ENCODE peak calls at places on chromosomes 4 and X, in nine cellular contexts. L is fibroblast of villous mesenchyme, X is mesothelial cell of epicardium, P is mucosa of descending colon, Z is ovary, B is OCI-LY7, I is bronchial epithelial cell, F is epithelial cell of esophagus, Q is K562. Y is an unnamed sample.

GRCh38 chr4:163166041-163166579 is 580 bp downstream of the NAF1 start:
- DNase-seq in L (peak), X (peak), P (peak), Z (peak), B (peak), I (peak), F (peak), Q (peak), Y (peak)

GRCh38 chrX:85139422-85139821 is 104.2 kb downstream of the SATL1 start:
- DNase-seq in L (no peak), X (no peak), P (no peak), Z (no peak), B (no peak), I (no peak), F (no peak), Q (no peak), Y (no peak)

GRCh38 chr4:145299380-145300076 is 119.1 kb upstream of the OTUD4 start:
- DNase-seq in L (peak), X (no peak), P (no peak), Z (no peak), B (peak), I (peak), F (peak), Q (no peak), Y (no peak)

GRCh38 chr4:84309191-84309590 is 189.9 kb downstream of the NKX6-1 start:
- DNase-seq in L (no peak), X (no peak), P (no peak), Z (no peak), B (no peak), I (no peak), F (no peak), Q (no peak), Y (no peak)

GRCh38 chr4:110344165-110344564 is 131.8 kb upstream of the ENPEP start:
- DNase-seq in L (peak), X (no peak), P (no peak), Z (no peak), B (no peak), I (no peak), F (peak), Q (peak), Y (no peak)

GRCh38 chrX:104284407-104285000 is 29.8 kb upstream of the ESX1 start:
- DNase-seq in L (peak), X (no peak), P (no peak), Z (no peak), B (no peak), I (no peak), F (no peak), Q (no peak), Y (no peak)

GRCh38 chr4:110412354-110412753 is 63.6 kb upstream of the ENPEP start:
- DNase-seq in L (peak), X (no peak), P (no peak), Z (no peak), B (no peak), I (no peak), F (no peak), Q (no peak), Y (no peak)

GRCh38 chr4:184805462-184806245 is 20.1 kb downstream of the ACSL1 start:
- DNase-seq in L (no peak), X (no peak), P (peak), Z (peak), B (no peak), I (peak), F (peak), Q (no peak), Y (no peak)

GRCh38 chrX:14753436-14753835 is 119.4 kb downstream of the FANCB start:
- DNase-seq in L (no peak), X (no peak), P (no peak), Z (no peak), B (no peak), I (no peak), F (no peak), Q (no peak), Y (no peak)

GRCh38 chr4:91114386-91114785 is 987.2 kb downstream of the CCSER1 start:
- DNase-seq in L (no peak), X (no peak), P (no peak), Z (no peak), B (no peak), I (no peak), F (no peak), Q (no peak), Y (no peak)

GRCh38 chr4:76752911-76753494 is 144.9 kb downstream of the SOWAHB start:
- DNase-seq in L (peak), X (no peak), P (no peak), Z (no peak), B (no peak), I (peak), F (peak), Q (no peak), Y (no peak)

GRCh38 chr4:123516576-123516975 is 120.0 kb downstream of the SPRY1 start:
- DNase-seq in L (no peak), X (no peak), P (no peak), Z (no peak), B (no peak), I (no peak), F (no peak), Q (no peak), Y (no peak)

GRCh38 chr4:156505341-156505955 is 466.2 kb downstream of the PDGFC start:
- DNase-seq in L (peak), X (no peak), P (no peak), Z (no peak), B (no peak), I (no peak), F (no peak), Q (no peak), Y (no peak)

GRCh38 chr4:88219099-88219498 is 60.7 kb upstream of the ABCG2 start:
- DNase-seq in L (peak), X (no peak), P (no peak), Z (no peak), B (peak), I (peak), F (peak), Q (peak), Y (no peak)

GRCh38 chrX:125577479-125577878 is 257.8 kb downstream of the TEX13C start:
- DNase-seq in L (no peak), X (no peak), P (no peak), Z (no peak), B (no peak), I (no peak), F (no peak), Q (no peak), Y (no peak)

GRCh38 chrX:101230636-101231035 is 11.1 kb downstream of the DRP2 start:
- DNase-seq in L (peak), X (no peak), P (no peak), Z (no peak), B (no peak), I (peak), F (peak), Q (no peak), Y (no peak)

GRCh38 chrX:292900-293897 is 12.0 kb downstream of the PLCXD1 start:
- DNase-seq in L (no peak), X (no peak), P (peak), Z (no peak), B (no peak), I (no peak), F (no peak), Q (no peak), Y (no peak)

DNA sequence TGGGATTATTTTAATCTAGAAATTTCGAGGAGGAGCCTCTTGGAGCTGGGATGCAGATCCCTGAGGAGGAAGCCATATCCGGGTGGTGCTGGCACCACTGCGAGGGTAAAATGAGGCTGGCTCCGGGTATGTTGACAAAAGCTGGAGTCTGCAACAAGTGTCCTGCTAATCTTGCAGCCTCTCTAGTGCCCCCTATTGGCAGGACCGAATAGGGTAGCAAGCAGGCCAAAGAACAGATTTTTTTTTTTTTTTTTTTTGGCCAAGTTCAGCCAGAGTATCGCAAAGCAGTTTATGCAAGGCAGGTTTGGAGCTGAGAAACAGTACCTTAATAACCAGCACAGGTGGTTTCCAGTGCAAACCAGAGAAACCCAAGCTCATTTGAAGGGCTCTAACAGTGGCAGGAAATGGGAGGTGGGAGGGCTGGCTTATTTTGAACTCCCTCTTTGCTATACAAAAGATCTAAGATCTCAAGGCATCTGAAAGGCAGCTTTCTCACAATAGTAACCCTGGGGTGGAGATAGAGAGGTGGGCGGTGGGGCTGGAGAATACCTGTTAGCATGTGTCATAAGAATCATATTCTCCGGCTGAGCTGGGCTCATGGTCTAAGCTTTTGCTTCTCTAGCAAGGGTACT is 38.2 kb upstream of the OCIAD2 start:
- DNase-seq in L (no peak), X (no peak), P (peak), Z (no peak), B (peak), I (peak), F (peak), Q (peak), Y (no peak)
- TF ChIP-seq CTCF in L (peak), X (peak), P (no peak), Z (no peak), B (peak), I (peak), F (peak), Q (peak), Y (no peak)

GRCh38 chr4:139083533-139084424 is 68.2 kb downstream of the NOCT start:
- DNase-seq in L (peak), X (peak), P (peak), Z (peak), B (peak), I (peak), F (peak), Q (peak), Y (peak)
- TF ChIP-seq CTCF in L (peak), X (no peak), P (no peak), Z (peak), B (peak), I (peak), F (no peak), Q (peak), Y (no peak)

DNA sequence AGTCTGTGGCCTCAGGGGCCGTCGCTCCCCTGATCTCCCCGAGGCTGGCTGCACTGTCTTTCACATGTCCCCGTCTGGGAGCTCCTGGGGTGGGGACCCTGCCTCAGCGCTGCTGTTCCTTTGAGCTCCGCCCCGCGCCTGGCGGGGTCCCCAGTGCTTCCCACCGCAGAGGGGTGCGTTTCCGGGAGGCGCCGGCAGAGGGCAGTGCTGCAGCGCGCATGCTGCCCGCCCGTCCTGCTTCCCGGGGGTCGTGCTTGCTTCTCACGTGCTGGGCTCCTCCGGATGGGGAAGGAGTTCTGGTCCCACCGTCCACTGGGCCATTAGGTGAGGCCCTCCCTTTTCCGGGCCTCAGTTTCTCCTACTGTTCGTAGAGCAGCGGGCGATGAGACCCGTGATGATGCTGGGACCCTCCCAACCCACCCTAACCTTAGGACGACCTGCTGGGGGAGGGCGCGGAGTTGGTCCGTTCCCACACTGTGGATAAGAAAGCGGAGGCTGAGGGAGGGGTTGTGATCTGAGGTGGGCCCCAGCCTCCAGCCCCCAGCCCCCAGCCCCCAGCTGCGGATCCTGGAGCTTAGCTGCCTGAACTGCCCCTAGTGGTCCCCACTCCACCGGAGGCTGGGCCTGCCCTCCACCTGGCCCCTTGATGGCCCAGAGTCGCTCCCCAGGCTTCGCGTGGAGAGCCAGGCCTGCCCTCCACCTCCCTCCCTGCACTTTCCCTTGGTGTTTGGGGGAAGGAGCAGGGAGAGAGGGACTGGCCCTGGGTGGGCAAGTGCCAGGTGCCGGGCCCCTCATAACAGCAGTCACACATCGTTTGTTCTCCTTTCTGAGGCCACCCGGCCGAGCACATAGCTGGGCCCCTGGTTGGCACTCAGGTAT is 15.3 kb downstream of the CPZ start:
- DNase-seq in L (no peak), X (peak), P (peak), Z (no peak), B (peak), I (no peak), F (no peak), Q (peak), Y (no peak)
- TF ChIP-seq CTCF in L (peak), X (peak), P (peak), Z (peak), B (peak), I (peak), F (peak), Q (peak), Y (peak)

GRCh38 chrX:93875621-93876282 is 201.7 kb downstream of the FAM133A start:
- DNase-seq in L (no peak), X (no peak), P (no peak), Z (no peak), B (no peak), I (peak), F (no peak), Q (no peak), Y (no peak)

DNA sequence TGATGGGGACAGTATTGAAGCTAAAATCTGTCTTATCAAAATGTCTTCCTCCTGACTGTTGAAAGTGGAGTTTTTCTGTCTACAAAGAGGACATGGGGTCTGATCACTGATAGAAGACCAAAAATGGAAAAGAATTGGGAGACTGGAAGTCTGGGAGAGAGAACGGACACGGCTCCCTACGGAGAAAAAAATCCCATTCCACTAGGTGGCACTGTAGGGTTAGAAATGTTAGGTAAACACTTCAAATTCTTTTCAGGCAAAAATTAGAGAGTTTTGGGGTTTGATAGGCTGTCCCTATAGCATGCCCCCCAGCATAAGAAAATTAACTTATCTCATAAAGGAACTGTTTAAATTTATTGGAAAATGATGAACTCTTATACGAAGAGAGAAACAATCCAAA is 200.5 kb downstream of the FAM133A start:
- DNase-seq in L (peak), X (no peak), P (no peak), Z (no peak), B (peak), I (peak), F (peak), Q (peak), Y (no peak)
- TF ChIP-seq CTCF in L (peak), X (peak), P (no peak), Z (no peak), B (peak), I (peak), F (peak), Q (peak), Y (no peak)